ENCODE peak calls at places on chromosomes 11 and 22, in six cellular contexts. T is testis, R is psoas muscle, M is HCT116, H is spleen, N is left ventricle myocardium inferior. G is an unnamed sample.

GRCh38 chr11:116687458-116688201 is 85.2 kb downstream of the BUD13 start:
- DNase-seq in R (no peak), N (no peak), H (peak), M (no peak), T (no peak), G (no peak)

GRCh38 chr11:134271978-134272377 is 4.2 kb upstream of the GLB1L3 start:
- DNase-seq in M (no peak), T (no peak), R (no peak), N (no peak), H (no peak), G (no peak)

GRCh38 chr11:108559904-108560303 is 33.7 kb downstream of the EXPH5 start:
- DNase-seq in R (no peak), T (no peak), N (no peak), H (no peak), M (no peak), G (no peak)

GRCh38 chr11:8624698-8625097 is 30.7 kb upstream of the STK33 start:
- DNase-seq in M (no peak), T (no peak), H (no peak), N (peak), R (no peak), G (no peak)

GRCh38 chr11:95705485-95706124 is 84.0 kb downstream of the FAM76B start:
- DNase-seq in M (peak), R (peak), T (peak), N (peak), H (peak), G (peak)

GRCh38 chr11:70476669-70477068 is 78.3 kb downstream of the CTTN start:
- DNase-seq in M (no peak), H (no peak), T (no peak), N (no peak), R (no peak), G (no peak)

GRCh38 chr11:2210366-2211112 is 38.9 kb upstream of the TH start:
- DNase-seq in R (peak), M (no peak), H (peak), T (peak), N (no peak), G (peak)

GRCh38 chr11:88106685-88107084 is 68.6 kb downstream of the RAB38 start:
- DNase-seq in N (no peak), M (no peak), H (no peak), T (no peak), R (no peak), G (no peak)

GRCh38 chr11:75097173-75097557 is 489 bp upstream of the OR2AT4 start:
- DNase-seq in M (no peak), T (no peak), H (no peak), R (no peak), N (no peak), G (no peak)

GRCh38 chr11:102623128-102623527 is 2.0 kb downstream of the MMP20 start:
- DNase-seq in H (no peak), N (no peak), T (no peak), M (no peak), R (no peak), G (no peak)

GRCh38 chr22:20595461-20595860 is 88.1 kb downstream of the MED15 start:
- DNase-seq in R (no peak), M (no peak), N (no peak), H (no peak), T (no peak), G (no peak)

GRCh38 chr11:70436501-70436860 is 38.2 kb downstream of the CTTN start:
- DNase-seq in H (no peak), N (no peak), M (no peak), T (no peak), R (no peak), G (no peak)

GRCh38 chr22:44425356-44425755 is 72.7 kb downstream of the RTL6 start:
- DNase-seq in H (no peak), T (no peak), N (no peak), R (no peak), M (no peak), G (no peak)

GRCh38 chr11:103228807-103229206 is 119.6 kb downstream of the DYNC2H1 start:
- DNase-seq in T (no peak), R (no peak), M (no peak), H (no peak), N (no peak), G (no peak)

GRCh38 chr11:14259186-14259784 is 99.7 kb downstream of the RRAS2 start:
- DNase-seq in N (no peak), H (no peak), R (no peak), M (no peak), T (no peak), G (no peak)
- TF ChIP-seq CTCF in N (no peak), H (no peak), R (no peak), M (no peak), T (no peak), G (no peak)

GRCh38 chr11:85721191-85721590 is 35.2 kb upstream of the CCDC89 start:
- DNase-seq in H (no peak), T (no peak), N (no peak), M (no peak), R (no peak), G (no peak)
- H3K27ac ChIP-seq in H (no peak), T (no peak), N (no peak), M (no peak), R (no peak), G (no peak)

DNA sequence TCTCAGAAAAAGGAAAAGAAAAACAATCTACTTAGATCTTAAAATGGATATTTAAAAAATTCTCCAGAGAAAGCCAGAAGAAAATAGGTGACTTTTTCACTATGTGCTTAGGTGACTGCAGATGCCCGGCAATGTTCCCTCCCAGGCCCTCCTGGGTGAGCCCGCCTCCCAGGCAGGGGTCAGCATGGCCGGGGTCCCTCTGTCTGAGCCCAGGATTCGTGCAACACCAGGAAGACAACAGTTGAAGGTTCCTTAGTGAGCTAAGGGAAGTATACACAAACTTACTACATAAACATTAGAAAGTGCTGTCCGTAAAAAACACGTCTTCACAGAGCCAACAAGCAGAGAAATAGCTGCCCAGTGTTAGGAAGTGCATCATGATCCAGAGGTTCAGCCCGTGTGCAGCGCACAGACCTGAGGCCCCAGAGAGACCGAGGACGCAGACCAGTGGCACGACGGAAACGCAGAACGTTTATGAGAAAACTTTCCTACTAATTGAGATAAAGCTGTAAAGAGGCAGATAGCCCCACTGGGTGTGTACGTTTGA is 11.6 kb downstream of the MAPK8IP2 start:
- DNase-seq in T (no peak), N (no peak), H (no peak), M (no peak), R (no peak), G (no peak)
- H3K4me3 ChIP-seq in T (no peak), N (no peak), H (no peak), M (no peak), R (no peak), G (no peak)

GRCh38 chr11:125924384-125925007 is 20.2 kb downstream of the DDX25 start:
- DNase-seq in H (no peak), R (no peak), N (no peak), M (no peak), T (no peak), G (no peak)

GRCh38 chr11:125921042-125921441 is 16.7 kb downstream of the DDX25 start:
- DNase-seq in M (no peak), T (no peak), N (no peak), H (no peak), R (no peak), G (no peak)

GRCh38 chr11:125922156-125922555 is 17.8 kb downstream of the DDX25 start:
- DNase-seq in M (no peak), H (no peak), R (no peak), N (no peak), T (no peak), G (no peak)

GRCh38 chr11:125923633-125924032 is 19.3 kb downstream of the DDX25 start:
- DNase-seq in R (no peak), T (no peak), M (no peak), H (no peak), N (no peak), G (no peak)

GRCh38 chr11:125923012-125923579 is 18.8 kb downstream of the DDX25 start:
- DNase-seq in H (no peak), M (peak), N (peak), R (peak), T (peak), G (peak)
- TF ChIP-seq CTCF in H (peak), M (peak), N (peak), R (peak), T (peak), G (peak)

GRCh38 chr11:64048042-64048854 is 12.5 kb downstream of the FLRT1 start:
- DNase-seq in H (no peak), T (peak), R (no peak), N (no peak), M (no peak), G (peak)
- H3K27ac ChIP-seq in H (no peak), T (no peak), R (peak), N (no peak), M (no peak), G (peak)

GRCh38 chr11:10855295-10855694 is 2.6 kb downstream of the ZBED5 start:
- DNase-seq in H (no peak), R (no peak), N (no peak), M (no peak), T (no peak), G (no peak)
- H3K4me3 ChIP-seq in H (no peak), R (no peak), N (no peak), M (no peak), T (no peak), G (peak)

DNA sequence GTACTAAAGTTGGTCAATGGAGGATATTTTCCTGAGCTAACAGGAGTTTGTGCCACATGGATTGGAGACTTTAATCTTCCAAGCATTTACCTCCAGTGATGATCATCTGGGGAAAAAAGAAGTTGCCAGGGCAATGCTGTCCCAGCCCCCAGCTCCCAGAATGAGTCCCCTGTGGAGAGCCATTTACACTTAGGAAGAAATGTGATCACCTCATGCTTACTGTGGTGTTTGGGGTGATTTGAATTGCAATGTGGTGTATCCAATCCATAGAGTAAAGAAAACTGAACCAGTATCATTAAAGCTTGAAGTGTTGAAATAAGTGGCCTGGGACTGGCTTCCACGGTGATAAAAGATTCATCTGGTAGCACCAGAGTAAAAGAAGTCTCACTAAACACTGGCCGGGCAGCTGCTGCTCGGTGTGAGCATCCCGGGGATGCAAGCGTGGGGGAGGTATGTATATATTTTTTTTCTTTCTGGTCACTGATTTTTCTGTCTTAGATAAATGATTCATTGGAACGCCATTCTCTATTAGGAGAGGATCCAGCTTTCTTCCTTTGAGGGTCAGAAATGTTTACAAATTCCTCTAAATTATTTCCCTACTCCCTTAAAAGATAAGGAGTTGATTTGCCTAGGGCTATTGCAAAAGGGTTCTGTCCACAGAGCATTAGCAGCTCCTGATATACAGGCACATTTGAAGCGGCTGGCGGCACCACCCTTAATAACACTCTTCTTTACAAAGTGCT is 117.1 kb upstream of the NTM start:
- DNase-seq in H (no peak), T (no peak), N (no peak), R (no peak), M (no peak), G (no peak)
- TF ChIP-seq CTCF in H (no peak), T (no peak), N (no peak), R (no peak), M (no peak), G (no peak)

GRCh38 chr11:9722023-9722422 is 58.1 kb downstream of the SWAP70 start:
- DNase-seq in M (no peak), N (no peak), T (no peak), H (no peak), R (no peak), G (no peak)

GRCh38 chr11:9722893-9723292 is 59.0 kb downstream of the SWAP70 start:
- DNase-seq in M (no peak), N (no peak), T (no peak), R (no peak), H (no peak), G (no peak)

GRCh38 chr11:9717040-9717357 is 53.1 kb downstream of the SWAP70 start:
- DNase-seq in M (no peak), T (no peak), R (no peak), N (no peak), H (no peak), G (no peak)

GRCh38 chr11:9717719-9718118 is 53.8 kb downstream of the SWAP70 start:
- DNase-seq in N (no peak), M (no peak), H (no peak), T (no peak), R (no peak), G (no peak)

GRCh38 chr11:9719949-9720646 is 56.2 kb downstream of the SWAP70 start:
- DNase-seq in R (no peak), T (no peak), M (no peak), N (no peak), H (no peak), G (no peak)
- H3K27ac ChIP-seq in R (peak), T (peak), M (no peak), N (peak), H (peak), G (peak)

GRCh38 chr22:28051787-28052356 is 132.8 kb upstream of the PITPNB start:
- DNase-seq in R (peak), N (peak), T (peak), H (no peak), M (peak), G (peak)
- H3K4me3 ChIP-seq in R (no peak), N (no peak), T (no peak), H (no peak), M (no peak), G (no peak)

G was measured in dorsolateral prefrontal cortex.